ENCODE peak calls at places on chromosomes 2 and 18, in nine cellular contexts. D is transverse colon, K is astrocyte, I is ovary, A is spleen, F is stomach, O is A549, W is body of pancreas, H is small intestine. G is an unnamed sample.

GRCh38 chr18:33706391-33706790 is 128.4 kb downstream of the ASXL3 start:
- DNase-seq in O (no peak), H (no peak), W (no peak), A (no peak), K (peak; percentile 63), F (no peak), I (no peak), D (no peak), G (no peak)

GRCh38 chr2:219285894-219286425 is 6.8 kb downstream of the DNAJB2 start:
- DNase-seq in A (no peak), I (peak; percentile 67), F (no peak), K (peak; percentile 30), D (no peak), H (no peak), O (no peak), W (no peak), G (no peak)

GRCh38 chr2:105521176-105521575 is 122.3 kb upstream of the FHL2 start:
- DNase-seq in K (no peak), I (no peak), W (no peak), O (peak; percentile 18), H (peak; percentile 40), F (no peak), D (no peak), A (no peak), G (peak; percentile 58)

GRCh38 chr2:26666671-26667070 is 25.5 kb upstream of the CIB4 start:
- DNase-seq in F (no peak), O (no peak), A (no peak), W (no peak), H (no peak), I (no peak), D (no peak), K (no peak), G (no peak)

GRCh38 chr2:230700447-230700846 is 12.2 kb upstream of the CAB39 start:
- DNase-seq in W (no peak), F (no peak), O (no peak), H (no peak), D (no peak), K (no peak), A (no peak), I (no peak), G (no peak)

GRCh38 chr2:72676341-72677025 is 149.3 kb downstream of the EXOC6B start:
- DNase-seq in H (no peak), I (no peak), A (no peak), K (peak; percentile 44), O (peak; percentile 32), D (no peak), W (no peak), F (no peak), G (peak; percentile 59)

GRCh38 chr18:1585881-1586488 is 681.3 kb downstream of the ADCYAP1 start:
- DNase-seq in K (peak; percentile 24), I (no peak), W (no peak), D (no peak), A (no peak), F (no peak), O (peak; percentile 13), H (peak; percentile 19), G (no peak)

GRCh38 chr2:12712871-12713270 is 3.9 kb upstream of the TRIB2 start:
- DNase-seq in F (no peak), K (no peak), A (no peak), W (no peak), I (no peak), D (no peak), O (no peak), H (no peak), G (no peak)

GRCh38 chr2:200158586-200159365 is 147.7 kb upstream of the SPATS2L start:
- DNase-seq in H (no peak), F (no peak), O (no peak), D (no peak), W (no peak), K (no peak), I (no peak), A (no peak), G (no peak)

GRCh38 chr18:61502472-61502871 is 169.2 kb downstream of the CDH20 start:
- DNase-seq in F (no peak), H (peak; percentile 44), A (no peak), I (peak; percentile 16), K (peak; percentile 33), W (peak; percentile 49), D (peak; percentile 17), O (peak; percentile 38), G (peak; percentile 53)

GRCh38 chr2:168944065-168944464 is 43.0 kb downstream of the G6PC2 start:
- DNase-seq in H (no peak), W (no peak), O (no peak), K (no peak), I (no peak), D (no peak), F (no peak), A (no peak), G (no peak)

GRCh38 chr2:45121236-45121927 is 112.1 kb upstream of the SIX2 start:
- DNase-seq in D (no peak), W (no peak), F (no peak), K (no peak), H (no peak), I (no peak), A (no peak), O (no peak), G (no peak)

GRCh38 chr2:45119038-45119437 is 109.8 kb upstream of the SIX2 start:
- DNase-seq in K (peak; percentile 72), H (no peak), O (peak; percentile 62), A (no peak), I (no peak), W (no peak), F (no peak), D (no peak), G (no peak)

GRCh38 chr2:45117383-45117782 is 108.1 kb upstream of the SIX2 start:
- DNase-seq in H (no peak), F (no peak), K (no peak), W (no peak), I (no peak), D (no peak), A (no peak), O (no peak), G (peak; percentile 61)

GRCh38 chr2:45120546-45120945 is 111.3 kb upstream of the SIX2 start:
- DNase-seq in I (no peak), F (no peak), A (no peak), H (no peak), W (no peak), K (no peak), O (no peak), D (no peak), G (peak; percentile 61)

DNA sequence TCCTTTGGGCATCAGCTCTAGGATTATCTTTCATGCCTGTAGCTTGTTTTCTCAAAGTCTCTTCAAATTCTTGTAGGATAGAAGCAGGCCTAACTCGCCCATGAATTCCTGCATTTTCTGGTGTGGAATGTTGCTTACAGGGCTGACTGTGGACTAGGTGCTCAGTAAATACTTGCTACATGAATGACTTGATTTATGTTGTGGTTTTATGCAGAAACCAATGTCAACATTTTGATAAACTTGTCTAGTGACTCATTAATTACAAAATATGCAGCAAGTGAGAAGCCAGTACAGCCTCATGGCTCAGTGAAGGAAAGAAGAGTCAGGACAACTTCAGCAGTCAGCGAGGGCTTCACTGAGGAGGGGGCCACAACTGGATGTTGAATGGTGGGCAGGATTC is 110.6 kb upstream of the SIX2 start:
- DNase-seq in I (no peak), F (no peak), O (peak; percentile 45), A (no peak), D (no peak), W (no peak), K (peak; percentile 97), H (no peak), G (peak; percentile 73)
- H3K4me1 ChIP-seq in I (no peaks in the 10 kb centered on the region), F (no peaks in the 10 kb centered on the region), O (peaks cover 21% of the 10 kb centered on the region), A (no peaks in the 10 kb centered on the region), D (no peaks in the 10 kb centered on the region), W (no peaks in the 10 kb centered on the region), K (peaks cover 23% of the 10 kb centered on the region), H (no peaks in the 10 kb centered on the region), G (peaks cover 72% of the 10 kb centered on the region)

DNA sequence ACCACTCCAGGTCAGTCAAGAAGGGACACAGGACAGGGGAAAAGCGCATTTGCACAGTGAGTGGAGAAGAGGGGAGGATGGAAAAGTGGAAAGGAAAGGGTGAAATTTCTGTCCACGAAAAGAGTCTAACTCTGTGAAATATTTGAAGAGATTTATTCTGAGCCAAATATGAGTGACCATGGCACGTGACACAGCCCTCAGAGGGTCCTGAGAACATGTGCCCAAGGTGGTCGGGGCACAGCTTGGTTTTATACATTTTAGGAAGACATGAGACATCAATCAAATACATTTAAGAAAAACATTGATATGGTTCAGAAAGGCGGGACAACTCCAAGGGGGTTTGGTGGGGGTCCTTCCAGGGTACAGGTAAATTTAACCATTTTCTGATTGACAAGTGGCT is 111.1 kb downstream of the MYT1L start:
- DNase-seq in D (no peak), H (no peak), F (no peak), K (no peak), W (no peak), O (no peak), I (no peak), A (no peak), G (no peak)
- H3K27ac ChIP-seq in D (no peak overlapping the region), H (no peak overlapping the region), F (no peak overlapping the region), K (no peak overlapping the region), W (no peak overlapping the region), O (no peak overlapping the region), I (no peak overlapping the region), A (no peak overlapping the region), G (no peak overlapping the region)

DNA sequence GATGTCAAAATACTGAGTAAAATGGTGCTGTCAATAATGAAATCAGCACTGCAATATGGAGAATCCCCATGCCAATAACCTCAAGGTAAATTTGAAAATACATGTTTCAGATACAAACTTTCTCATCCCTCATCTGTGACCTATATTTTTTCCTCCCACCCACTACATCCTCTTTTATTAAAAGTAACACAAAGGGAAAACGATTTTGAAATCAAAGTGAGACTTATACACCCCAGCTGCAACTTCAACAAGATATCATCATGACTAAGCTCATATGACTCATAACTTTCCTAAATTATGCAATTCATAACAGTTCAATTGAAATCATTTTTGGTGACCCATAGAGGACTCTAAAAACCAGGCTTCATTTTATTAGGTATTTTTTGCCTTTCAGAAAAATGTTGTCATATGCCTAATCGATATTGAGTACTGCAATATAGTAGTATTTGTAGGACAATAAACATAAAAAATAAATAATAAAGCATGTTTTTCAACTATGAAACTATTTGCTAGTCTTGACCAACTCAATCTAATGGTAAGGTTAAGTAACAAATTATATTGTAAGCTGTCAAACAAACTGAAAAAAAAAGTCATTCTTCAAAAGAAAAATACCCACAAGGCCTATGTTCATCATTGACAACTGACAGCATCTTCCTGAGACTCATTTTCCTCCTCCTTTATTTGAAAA is 3.0 kb downstream of the ADAM17 start:
- DNase-seq in K (peak; percentile 74), O (peak; percentile 78), H (peak; percentile 28), D (no peak), W (no peak), F (no peak), I (no peak), A (no peak), G (no peak)
- H3K4me1 ChIP-seq in K (peaks cover 29% of the 10 kb centered on the region), O (peaks cover 60% of the 10 kb centered on the region), H (peaks cover 22% of the 10 kb centered on the region), D (peaks cover 22% of the 10 kb centered on the region), W (peaks cover 32% of the 10 kb centered on the region), F (peaks cover 38% of the 10 kb centered on the region), I (peaks cover 17% of the 10 kb centered on the region), A (peaks cover 75% of the 10 kb centered on the region), G (peaks cover 29% of the 10 kb centered on the region)

GRCh38 chr18:49460958-49461601 is 635 bp upstream of the DYM start:
- DNase-seq in K (peak; percentile 10), F (no peak), H (peak; percentile 17), I (no peak), W (no peak), O (no peak), D (no peak), A (no peak), G (no peak)
- H3K27ac ChIP-seq in K (peak overlapping the region; percentile 72), F (peak overlapping the region; percentile 85), H (no peak overlapping the region), I (peak overlapping the region; percentile 82), W (peak overlapping the region; percentile 85), O (peak overlapping the region; percentile 94), D (peak overlapping the region; percentile 91), A (no peak overlapping the region), G (no peak overlapping the region)